ENCODE peak calls at places on chromosomes 1 and 21, in seven cellular contexts. T is body of pancreas; A is heart left ventricle; W is lung; V is HL-60; E is lower lobe of right lung; U is CD8-positive, alpha-beta T cell. R is an unnamed sample.

GRCh38 chr21:18529253-18529652 is 125.7 kb upstream of the TMPRSS15 start:
- DNase-seq in T (no peak), U (no peak), V (no peak), W (no peak), E (no peak), A (no peak), R (no peak)

GRCh38 chr1:156508205-156508954 is 7.8 kb upstream of the MEF2D start:
- DNase-seq in A (peak; percentile 90), V (no peak), W (peak; percentile 65), T (peak; percentile 37), U (no peak), E (peak; percentile 85), R (no peak)

GRCh38 chr1:186617860-186618780 is 62.1 kb downstream of the PTGS2 start:
- DNase-seq in T (peak; percentile 15), E (peak; percentile 73), A (peak; percentile 55), W (peak; percentile 66), U (peak; percentile 2), V (peak; percentile 93), R (no peak)

GRCh38 chr1:110426854-110427253 is 19.4 kb upstream of the LAMTOR5 start:
- DNase-seq in U (no peak), T (no peak), A (no peak), E (no peak), W (no peak), V (peak; percentile 54), R (no peak)

GRCh38 chr21:18801468-18801867 is 397.9 kb upstream of the TMPRSS15 start:
- DNase-seq in T (no peak), A (no peak), E (no peak), W (no peak), U (no peak), V (no peak), R (no peak)

GRCh38 chr1:94209425-94209824 is 28.0 kb downstream of the ARHGAP29 start:
- DNase-seq in E (no peak), A (no peak), U (no peak), W (no peak), V (no peak), T (no peak), R (no peak)

GRCh38 chr21:35120631-35121180 is 71.6 kb upstream of the RUNX1 start:
- DNase-seq in A (no peak), E (no peak), V (no peak), T (no peak), U (no peak), W (no peak), R (no peak)

GRCh38 chr1:153346067-153346723 is 2.4 kb downstream of the PGLYRP4 start:
- DNase-seq in V (no peak), A (no peak), U (no peak), W (no peak), T (no peak), E (no peak), R (peak; percentile 7)

GRCh38 chr1:172431721-172432192 is 11.3 kb downstream of the C1orf105 start:
- DNase-seq in W (peak; percentile 59), U (peak; percentile 2), A (no peak), E (peak; percentile 63), T (peak; percentile 85), V (no peak), R (no peak)

GRCh38 chr1:30267046-30267445 is 456.3 kb downstream of the MATN1 start:
- DNase-seq in V (no peak), U (no peak), T (no peak), A (no peak), E (no peak), W (no peak), R (no peak)

GRCh38 chr1:208159542-208160258 is 84.5 kb downstream of the PLXNA2 start:
- DNase-seq in U (no peak), W (no peak), E (no peak), V (no peak), T (peak; percentile 49), A (no peak), R (no peak)

GRCh38 chr21:17550671-17551308 is 37.9 kb downstream of the CXADR start:
- DNase-seq in E (no peak), A (no peak), U (no peak), W (no peak), V (no peak), T (no peak), R (no peak)

DNA sequence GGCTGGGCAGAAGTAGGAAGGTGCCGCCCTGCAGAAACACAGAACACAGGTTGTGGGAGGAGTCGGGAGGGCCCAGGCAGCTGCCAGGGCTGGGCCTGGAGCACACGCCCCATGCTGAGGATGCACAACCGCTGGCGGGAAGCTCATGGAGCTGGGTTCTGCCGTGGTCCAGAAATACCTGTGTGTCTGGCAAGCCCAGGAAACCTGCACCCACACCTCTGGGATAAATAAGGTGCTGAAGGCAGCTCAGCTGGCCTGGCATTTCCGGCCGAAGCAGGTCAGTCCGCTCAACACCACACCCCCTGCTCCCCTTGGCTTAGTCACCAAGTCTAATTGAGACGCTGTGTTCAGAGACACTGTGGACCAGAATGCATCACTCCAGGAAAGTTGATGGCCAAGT is 32.1 kb downstream of the CTNNBIP1 start:
- DNase-seq in T (no peak), W (no peak), E (no peak), U (no peak), V (no peak), A (no peak), R (no peak)
- H3K4me3 ChIP-seq in T (no peak overlapping the region), W (no peak overlapping the region), E (no peak overlapping the region), U (no peak overlapping the region), V (no peak overlapping the region), A (no peak overlapping the region), R (no peak overlapping the region)

DNA sequence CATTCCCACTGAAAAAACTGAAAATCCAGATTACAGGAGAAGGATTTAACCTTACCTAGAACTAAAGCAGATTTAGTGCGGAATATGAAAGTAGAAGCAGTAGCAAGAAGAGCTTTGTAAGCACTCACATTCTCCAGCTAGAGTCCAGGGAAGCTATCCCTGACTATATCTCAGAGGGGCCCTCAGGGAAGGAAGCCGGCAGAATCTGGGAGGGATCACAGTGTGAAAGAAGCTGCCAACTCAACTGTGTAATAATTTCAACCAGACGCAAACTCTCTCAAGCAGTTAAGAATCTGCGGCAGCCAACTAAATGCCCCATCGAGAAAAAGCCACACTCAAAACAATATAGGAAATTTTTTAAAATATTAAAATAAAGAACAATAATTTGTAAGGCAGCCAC is 163.8 kb downstream of the EIF4G3 start:
- DNase-seq in U (no peak), V (no peak), A (no peak), E (no peak), T (no peak), W (no peak), R (no peak)
- H3K27ac ChIP-seq in U (no peak overlapping the region), V (no peak overlapping the region), A (no peak overlapping the region), E (no peak overlapping the region), T (no peak overlapping the region), W (no peak overlapping the region), R (no peak overlapping the region)

DNA sequence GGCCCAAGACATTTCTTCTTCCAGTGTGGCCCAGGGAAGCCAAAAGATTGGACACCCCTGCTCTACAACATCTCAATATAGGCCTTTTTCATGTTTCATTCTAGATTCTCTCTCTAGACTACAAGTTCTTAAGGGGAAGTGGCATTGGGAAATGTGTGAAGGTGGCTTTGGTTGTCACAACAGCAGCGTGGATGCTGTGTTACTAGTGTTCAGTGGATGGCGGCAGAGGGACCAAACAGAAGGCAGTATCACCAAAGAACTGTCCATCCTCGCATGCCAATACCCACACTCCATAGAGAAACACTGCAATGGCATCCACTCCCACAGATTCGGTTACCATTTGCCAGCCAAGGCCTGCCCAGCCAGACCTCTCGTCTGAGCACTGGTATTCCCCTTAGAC is 24.3 kb upstream of the IFNAR2 start:
- DNase-seq in A (no peak), E (no peak), T (no peak), U (no peak), V (peak; percentile 87), W (peak; percentile 29), R (no peak)
- TF ChIP-seq CTCF in A (no peak), E (no peak), T (no peak), U (no peak), V (no peak), W (no peak), R (peak; percentile 9)

GRCh38 chr1:43303477-43304286 is 2.9 kb downstream of the TIE1 start:
- DNase-seq in U (no peak), T (no peak), E (peak; percentile 20), V (no peak), A (no peak), W (no peak), R (no peak)
- H3K4me3 ChIP-seq in U (no peak overlapping the region), T (no peak overlapping the region), E (peak overlapping the region; percentile 53), V (no peak overlapping the region), A (peak overlapping the region; percentile 53), W (no peak overlapping the region), R (no peak overlapping the region)

R was measured in WERI-Rb-1.